ENCODE peak calls at places on chromosomes 5 and 9, in nine cellular contexts. One of them, this sample, is unnamed.

GRCh38 chr5:88452820-88453219 is 184.2 kb upstream of the TMEM161B start:
- DNase-seq in activated CD4-positive, alpha-beta T cell treated with anti-CD3 and anti-CD28 coated beads for 1 hour: no peak
- DNase-seq in neural crest cell: no peak
- DNase-seq in tibial nerve: no peak
- DNase-seq in epithelial cell of prostate: no peak
- DNase-seq in activated CD8-positive, alpha-beta memory T cell treated with anti-CD3 and anti-CD28 coated beads for 48 hours: no peak
- DNase-seq in progenitor cell of endocrine pancreas: peak
- DNase-seq in stimulated activated CD4-positive, alpha-beta T cell treated with anti-CD3 and anti-CD28 coated beads, Interleukin-15, amount 100 ng/mL, for 48 hours: no peak
- DNase-seq in H54: no peak
- DNase-seq in this sample: no peak

GRCh38 chr9:17782750-17783149 is 203.9 kb downstream of the SH3GL2 start:
- DNase-seq in H54: no peak
- DNase-seq in progenitor cell of endocrine pancreas: no peak
- DNase-seq in activated CD8-positive, alpha-beta memory T cell treated with anti-CD3 and anti-CD28 coated beads for 48 hours: no peak
- DNase-seq in tibial nerve: no peak
- DNase-seq in epithelial cell of prostate: no peak
- DNase-seq in activated CD4-positive, alpha-beta T cell treated with anti-CD3 and anti-CD28 coated beads for 1 hour: no peak
- DNase-seq in stimulated activated CD4-positive, alpha-beta T cell treated with anti-CD3 and anti-CD28 coated beads, Interleukin-15, amount 100 ng/mL, for 48 hours: no peak
- DNase-seq in neural crest cell: no peak
- DNase-seq in this sample: no peak

GRCh38 chr5:25963251-25964008 is 1075.0 kb downstream of the CDH9 start:
- DNase-seq in neural crest cell: no peak
- DNase-seq in progenitor cell of endocrine pancreas: no peak
- DNase-seq in epithelial cell of prostate: no peak
- DNase-seq in H54: peak
- DNase-seq in activated CD4-positive, alpha-beta T cell treated with anti-CD3 and anti-CD28 coated beads for 1 hour: no peak
- DNase-seq in activated CD8-positive, alpha-beta memory T cell treated with anti-CD3 and anti-CD28 coated beads for 48 hours: no peak
- DNase-seq in tibial nerve: peak
- DNase-seq in stimulated activated CD4-positive, alpha-beta T cell treated with anti-CD3 and anti-CD28 coated beads, Interleukin-15, amount 100 ng/mL, for 48 hours: no peak
- DNase-seq in this sample: no peak

GRCh38 chr5:15013654-15014463 is 142.3 kb upstream of the ANKH start:
- DNase-seq in epithelial cell of prostate: no peak
- DNase-seq in neural crest cell: peak
- DNase-seq in progenitor cell of endocrine pancreas: no peak
- DNase-seq in tibial nerve: no peak
- DNase-seq in activated CD8-positive, alpha-beta memory T cell treated with anti-CD3 and anti-CD28 coated beads for 48 hours: no peak
- DNase-seq in stimulated activated CD4-positive, alpha-beta T cell treated with anti-CD3 and anti-CD28 coated beads, Interleukin-15, amount 100 ng/mL, for 48 hours: no peak
- DNase-seq in activated CD4-positive, alpha-beta T cell treated with anti-CD3 and anti-CD28 coated beads for 1 hour: no peak
- DNase-seq in H54: no peak
- DNase-seq in this sample: no peak

GRCh38 chr5:171937351-171937750 is 69.1 kb downstream of the FBXW11 start:
- DNase-seq in neural crest cell: no peak
- DNase-seq in stimulated activated CD4-positive, alpha-beta T cell treated with anti-CD3 and anti-CD28 coated beads, Interleukin-15, amount 100 ng/mL, for 48 hours: no peak
- DNase-seq in progenitor cell of endocrine pancreas: no peak
- DNase-seq in activated CD4-positive, alpha-beta T cell treated with anti-CD3 and anti-CD28 coated beads for 1 hour: no peak
- DNase-seq in H54: no peak
- DNase-seq in tibial nerve: no peak
- DNase-seq in activated CD8-positive, alpha-beta memory T cell treated with anti-CD3 and anti-CD28 coated beads for 48 hours: no peak
- DNase-seq in epithelial cell of prostate: no peak
- DNase-seq in this sample: no peak

GRCh38 chr9:84070590-84070989 is 90.0 kb downstream of the RMI1 start:
- DNase-seq in H54: no peak
- DNase-seq in stimulated activated CD4-positive, alpha-beta T cell treated with anti-CD3 and anti-CD28 coated beads, Interleukin-15, amount 100 ng/mL, for 48 hours: no peak
- DNase-seq in tibial nerve: no peak
- DNase-seq in epithelial cell of prostate: no peak
- DNase-seq in activated CD8-positive, alpha-beta memory T cell treated with anti-CD3 and anti-CD28 coated beads for 48 hours: no peak
- DNase-seq in progenitor cell of endocrine pancreas: no peak
- DNase-seq in neural crest cell: no peak
- DNase-seq in activated CD4-positive, alpha-beta T cell treated with anti-CD3 and anti-CD28 coated beads for 1 hour: no peak
- DNase-seq in this sample: no peak

GRCh38 chr9:93427655-93428379 is 23.7 kb upstream of the FAM120A start:
- DNase-seq in epithelial cell of prostate: no peak
- DNase-seq in stimulated activated CD4-positive, alpha-beta T cell treated with anti-CD3 and anti-CD28 coated beads, Interleukin-15, amount 100 ng/mL, for 48 hours: no peak
- DNase-seq in activated CD8-positive, alpha-beta memory T cell treated with anti-CD3 and anti-CD28 coated beads for 48 hours: no peak
- DNase-seq in H54: no peak
- DNase-seq in neural crest cell: no peak
- DNase-seq in activated CD4-positive, alpha-beta T cell treated with anti-CD3 and anti-CD28 coated beads for 1 hour: no peak
- DNase-seq in progenitor cell of endocrine pancreas: no peak
- DNase-seq in tibial nerve: no peak
- DNase-seq in this sample: no peak

GRCh38 chr5:129438322-129438721 is 21.8 kb upstream of the ADAMTS19 start:
- DNase-seq in H54: no peak
- DNase-seq in activated CD4-positive, alpha-beta T cell treated with anti-CD3 and anti-CD28 coated beads for 1 hour: no peak
- DNase-seq in neural crest cell: no peak
- DNase-seq in tibial nerve: no peak
- DNase-seq in stimulated activated CD4-positive, alpha-beta T cell treated with anti-CD3 and anti-CD28 coated beads, Interleukin-15, amount 100 ng/mL, for 48 hours: no peak
- DNase-seq in epithelial cell of prostate: no peak
- DNase-seq in progenitor cell of endocrine pancreas: no peak
- DNase-seq in activated CD8-positive, alpha-beta memory T cell treated with anti-CD3 and anti-CD28 coated beads for 48 hours: no peak
- DNase-seq in this sample: no peak

GRCh38 chr5:61071565-61071964 is 90.7 kb downstream of the SMIM15 start:
- DNase-seq in progenitor cell of endocrine pancreas: no peak
- DNase-seq in H54: no peak
- DNase-seq in epithelial cell of prostate: no peak
- DNase-seq in stimulated activated CD4-positive, alpha-beta T cell treated with anti-CD3 and anti-CD28 coated beads, Interleukin-15, amount 100 ng/mL, for 48 hours: no peak
- DNase-seq in activated CD4-positive, alpha-beta T cell treated with anti-CD3 and anti-CD28 coated beads for 1 hour: no peak
- DNase-seq in activated CD8-positive, alpha-beta memory T cell treated with anti-CD3 and anti-CD28 coated beads for 48 hours: no peak
- DNase-seq in tibial nerve: no peak
- DNase-seq in neural crest cell: no peak
- DNase-seq in this sample: no peak

GRCh38 chr5:174419523-174420132 is 304.8 kb upstream of the MSX2 start:
- DNase-seq in stimulated activated CD4-positive, alpha-beta T cell treated with anti-CD3 and anti-CD28 coated beads, Interleukin-15, amount 100 ng/mL, for 48 hours: peak
- DNase-seq in progenitor cell of endocrine pancreas: peak
- DNase-seq in H54: peak
- DNase-seq in epithelial cell of prostate: peak
- DNase-seq in activated CD8-positive, alpha-beta memory T cell treated with anti-CD3 and anti-CD28 coated beads for 48 hours: peak
- DNase-seq in activated CD4-positive, alpha-beta T cell treated with anti-CD3 and anti-CD28 coated beads for 1 hour: peak
- DNase-seq in neural crest cell: peak
- DNase-seq in tibial nerve: peak
- DNase-seq in this sample: peak

GRCh38 chr5:1855573-1855972 is 27.2 kb downstream of the IRX4 start:
- DNase-seq in activated CD4-positive, alpha-beta T cell treated with anti-CD3 and anti-CD28 coated beads for 1 hour: no peak
- DNase-seq in tibial nerve: no peak
- DNase-seq in epithelial cell of prostate: no peak
- DNase-seq in progenitor cell of endocrine pancreas: no peak
- DNase-seq in H54: no peak
- DNase-seq in activated CD8-positive, alpha-beta memory T cell treated with anti-CD3 and anti-CD28 coated beads for 48 hours: no peak
- DNase-seq in neural crest cell: no peak
- DNase-seq in stimulated activated CD4-positive, alpha-beta T cell treated with anti-CD3 and anti-CD28 coated beads, Interleukin-15, amount 100 ng/mL, for 48 hours: no peak
- DNase-seq in this sample: no peak

GRCh38 chr5:40441733-40442132 is 238.0 kb upstream of the PTGER4 start:
- DNase-seq in stimulated activated CD4-positive, alpha-beta T cell treated with anti-CD3 and anti-CD28 coated beads, Interleukin-15, amount 100 ng/mL, for 48 hours: no peak
- DNase-seq in activated CD8-positive, alpha-beta memory T cell treated with anti-CD3 and anti-CD28 coated beads for 48 hours: no peak
- DNase-seq in epithelial cell of prostate: no peak
- DNase-seq in tibial nerve: no peak
- DNase-seq in H54: no peak
- DNase-seq in neural crest cell: no peak
- DNase-seq in progenitor cell of endocrine pancreas: no peak
- DNase-seq in activated CD4-positive, alpha-beta T cell treated with anti-CD3 and anti-CD28 coated beads for 1 hour: no peak
- DNase-seq in this sample: no peak

GRCh38 chr5:158511454-158511853 is 588.3 kb downstream of the EBF1 start:
- DNase-seq in epithelial cell of prostate: no peak
- DNase-seq in progenitor cell of endocrine pancreas: no peak
- DNase-seq in activated CD8-positive, alpha-beta memory T cell treated with anti-CD3 and anti-CD28 coated beads for 48 hours: no peak
- DNase-seq in activated CD4-positive, alpha-beta T cell treated with anti-CD3 and anti-CD28 coated beads for 1 hour: no peak
- DNase-seq in stimulated activated CD4-positive, alpha-beta T cell treated with anti-CD3 and anti-CD28 coated beads, Interleukin-15, amount 100 ng/mL, for 48 hours: no peak
- DNase-seq in H54: no peak
- DNase-seq in tibial nerve: no peak
- DNase-seq in neural crest cell: no peak
- DNase-seq in this sample: peak

GRCh38 chr5:160799160-160799559 is 52.9 kb downstream of the ATP10B start:
- DNase-seq in activated CD4-positive, alpha-beta T cell treated with anti-CD3 and anti-CD28 coated beads for 1 hour: no peak
- DNase-seq in H54: no peak
- DNase-seq in neural crest cell: no peak
- DNase-seq in epithelial cell of prostate: no peak
- DNase-seq in stimulated activated CD4-positive, alpha-beta T cell treated with anti-CD3 and anti-CD28 coated beads, Interleukin-15, amount 100 ng/mL, for 48 hours: no peak
- DNase-seq in tibial nerve: no peak
- DNase-seq in activated CD8-positive, alpha-beta memory T cell treated with anti-CD3 and anti-CD28 coated beads for 48 hours: no peak
- DNase-seq in progenitor cell of endocrine pancreas: no peak
- DNase-seq in this sample: no peak

GRCh38 chr5:61995486-61995885 is 310.5 kb upstream of the KIF2A start:
- DNase-seq in progenitor cell of endocrine pancreas: no peak
- DNase-seq in activated CD8-positive, alpha-beta memory T cell treated with anti-CD3 and anti-CD28 coated beads for 48 hours: no peak
- DNase-seq in activated CD4-positive, alpha-beta T cell treated with anti-CD3 and anti-CD28 coated beads for 1 hour: no peak
- DNase-seq in neural crest cell: no peak
- DNase-seq in tibial nerve: no peak
- DNase-seq in H54: no peak
- DNase-seq in stimulated activated CD4-positive, alpha-beta T cell treated with anti-CD3 and anti-CD28 coated beads, Interleukin-15, amount 100 ng/mL, for 48 hours: no peak
- DNase-seq in epithelial cell of prostate: no peak
- DNase-seq in this sample: no peak

GRCh38 chr5:174374206-174374605 is 328.7 kb downstream of the NSG2 start:
- DNase-seq in activated CD4-positive, alpha-beta T cell treated with anti-CD3 and anti-CD28 coated beads for 1 hour: no peak
- DNase-seq in neural crest cell: no peak
- DNase-seq in activated CD8-positive, alpha-beta memory T cell treated with anti-CD3 and anti-CD28 coated beads for 48 hours: no peak
- DNase-seq in progenitor cell of endocrine pancreas: no peak
- DNase-seq in tibial nerve: no peak
- DNase-seq in epithelial cell of prostate: no peak
- DNase-seq in stimulated activated CD4-positive, alpha-beta T cell treated with anti-CD3 and anti-CD28 coated beads, Interleukin-15, amount 100 ng/mL, for 48 hours: no peak
- DNase-seq in H54: no peak
- DNase-seq in this sample: no peak

GRCh38 chr9:97773723-97774122 is 76.6 kb upstream of the XPA start:
- DNase-seq in stimulated activated CD4-positive, alpha-beta T cell treated with anti-CD3 and anti-CD28 coated beads, Interleukin-15, amount 100 ng/mL, for 48 hours: no peak
- DNase-seq in activated CD4-positive, alpha-beta T cell treated with anti-CD3 and anti-CD28 coated beads for 1 hour: no peak
- DNase-seq in activated CD8-positive, alpha-beta memory T cell treated with anti-CD3 and anti-CD28 coated beads for 48 hours: no peak
- DNase-seq in H54: peak
- DNase-seq in progenitor cell of endocrine pancreas: no peak
- DNase-seq in epithelial cell of prostate: no peak
- DNase-seq in tibial nerve: no peak
- DNase-seq in neural crest cell: no peak
- DNase-seq in this sample: no peak

This sample was measured in GM06990.